ENCODE peak calls at places on chromosomes 2 and 18, in eight cellular contexts. One of them, this sample, is unnamed.
A peak's percentile ranks its signal among the peaks of the same experiment; 100 is the strongest.

GRCh38 chr2:190812506-190813294 is 67.9 kb upstream of the GLS start:
- DNase-seq in fibroblast of mammary gland: peak; percentile 21
- DNase-seq in fibroblast of lung: no peak
- DNase-seq in ovary: no peak
- DNase-seq in lower lobe of right lung: no peak
- DNase-seq in HFF-Myc: no peak
- DNase-seq in mesothelial cell of epicardium: no peak
- DNase-seq in left ventricle myocardium inferior: no peak
- DNase-seq in this sample: no peak

GRCh38 chr2:171972329-171972982 is 27.3 kb upstream of the METAP1D start:
- DNase-seq in fibroblast of mammary gland: no peak
- DNase-seq in fibroblast of lung: no peak
- DNase-seq in ovary: no peak
- DNase-seq in lower lobe of right lung: no peak
- DNase-seq in HFF-Myc: no peak
- DNase-seq in mesothelial cell of epicardium: no peak
- DNase-seq in left ventricle myocardium inferior: no peak
- DNase-seq in this sample: no peak

GRCh38 chr2:19009510-19009909 is 348.9 kb downstream of the OSR1 start:
- DNase-seq in fibroblast of mammary gland: no peak
- DNase-seq in fibroblast of lung: peak; percentile 64
- DNase-seq in ovary: no peak
- DNase-seq in lower lobe of right lung: no peak
- DNase-seq in HFF-Myc: peak; percentile 56
- DNase-seq in mesothelial cell of epicardium: no peak
- DNase-seq in left ventricle myocardium inferior: no peak
- DNase-seq in this sample: no peak

GRCh38 chr18:48359626-48360025 is 49.6 kb downstream of the ZBTB7C start:
- DNase-seq in fibroblast of mammary gland: no peak
- DNase-seq in fibroblast of lung: no peak
- DNase-seq in ovary: no peak
- DNase-seq in lower lobe of right lung: no peak
- DNase-seq in HFF-Myc: no peak
- DNase-seq in mesothelial cell of epicardium: no peak
- DNase-seq in left ventricle myocardium inferior: no peak
- DNase-seq in this sample: no peak

GRCh38 chr2:236998758-236999157 is 86.9 kb upstream of the COPS8 start:
- DNase-seq in fibroblast of mammary gland: peak; percentile 28
- DNase-seq in fibroblast of lung: no peak
- DNase-seq in ovary: no peak
- DNase-seq in lower lobe of right lung: no peak
- DNase-seq in HFF-Myc: no peak
- DNase-seq in mesothelial cell of epicardium: no peak
- DNase-seq in left ventricle myocardium inferior: no peak
- DNase-seq in this sample: no peak

GRCh38 chr2:102065675-102066252 is 74.0 kb downstream of the IL1R2 start:
- DNase-seq in fibroblast of mammary gland: peak; percentile 93
- DNase-seq in fibroblast of lung: peak; percentile 88
- DNase-seq in ovary: no peak
- DNase-seq in lower lobe of right lung: peak; percentile 62
- DNase-seq in HFF-Myc: peak; percentile 87
- DNase-seq in mesothelial cell of epicardium: no peak
- DNase-seq in left ventricle myocardium inferior: no peak
- DNase-seq in this sample: no peak

GRCh38 chr2:240432820-240433801 is 2.4 kb upstream of the GPC1 start:
- DNase-seq in fibroblast of mammary gland: no peak
- DNase-seq in fibroblast of lung: no peak
- DNase-seq in ovary: peak; percentile 46
- DNase-seq in lower lobe of right lung: peak; percentile 42
- DNase-seq in HFF-Myc: no peak
- DNase-seq in mesothelial cell of epicardium: peak; percentile 18
- DNase-seq in left ventricle myocardium inferior: peak; percentile 11
- DNase-seq in this sample: peak; percentile 14

GRCh38 chr2:73983322-73984202 is 1.1 kb upstream of the TET3 start:
- DNase-seq in fibroblast of mammary gland: no peak
- DNase-seq in fibroblast of lung: no peak
- DNase-seq in ovary: peak; percentile 50
- DNase-seq in lower lobe of right lung: peak; percentile 96
- DNase-seq in HFF-Myc: no peak
- DNase-seq in mesothelial cell of epicardium: peak; percentile 82
- DNase-seq in left ventricle myocardium inferior: no peak
- DNase-seq in this sample: peak; percentile 34

GRCh38 chr2:80393996-80394395 is 89.4 kb upstream of the LRRTM1 start:
- DNase-seq in fibroblast of mammary gland: no peak
- DNase-seq in fibroblast of lung: no peak
- DNase-seq in ovary: no peak
- DNase-seq in lower lobe of right lung: no peak
- DNase-seq in HFF-Myc: no peak
- DNase-seq in mesothelial cell of epicardium: no peak
- DNase-seq in left ventricle myocardium inferior: no peak
- DNase-seq in this sample: no peak

GRCh38 chr2:3440486-3440885 is 61.0 kb downstream of the TRAPPC12 start:
- DNase-seq in fibroblast of mammary gland: no peak
- DNase-seq in fibroblast of lung: no peak
- DNase-seq in ovary: no peak
- DNase-seq in lower lobe of right lung: no peak
- DNase-seq in HFF-Myc: no peak
- DNase-seq in mesothelial cell of epicardium: no peak
- DNase-seq in left ventricle myocardium inferior: no peak
- DNase-seq in this sample: no peak

GRCh38 chr2:127314193-127314988 is 20.4 kb upstream of the ERCC3 start:
- DNase-seq in fibroblast of mammary gland: no peak
- DNase-seq in fibroblast of lung: no peak
- DNase-seq in ovary: no peak
- DNase-seq in lower lobe of right lung: no peak
- DNase-seq in HFF-Myc: no peak
- DNase-seq in mesothelial cell of epicardium: no peak
- DNase-seq in left ventricle myocardium inferior: no peak
- DNase-seq in this sample: no peak

GRCh38 chr2:100383306-100383705 is 34.2 kb downstream of the CHST10 start:
- DNase-seq in fibroblast of mammary gland: no peak
- DNase-seq in fibroblast of lung: no peak
- DNase-seq in ovary: no peak
- DNase-seq in lower lobe of right lung: no peak
- DNase-seq in HFF-Myc: no peak
- DNase-seq in mesothelial cell of epicardium: no peak
- DNase-seq in left ventricle myocardium inferior: no peak
- DNase-seq in this sample: no peak

GRCh38 chr18:66819235-66819634 is 215.3 kb upstream of the CDH19 start:
- DNase-seq in fibroblast of mammary gland: no peak
- DNase-seq in fibroblast of lung: no peak
- DNase-seq in ovary: no peak
- DNase-seq in lower lobe of right lung: no peak
- DNase-seq in HFF-Myc: no peak
- DNase-seq in mesothelial cell of epicardium: no peak
- DNase-seq in left ventricle myocardium inferior: no peak
- DNase-seq in this sample: no peak

GRCh38 chr2:100654611-100655010 is 91.8 kb downstream of the PDCL3 start:
- DNase-seq in fibroblast of mammary gland: no peak
- DNase-seq in fibroblast of lung: no peak
- DNase-seq in ovary: no peak
- DNase-seq in lower lobe of right lung: no peak
- DNase-seq in HFF-Myc: no peak
- DNase-seq in mesothelial cell of epicardium: no peak
- DNase-seq in left ventricle myocardium inferior: no peak
- DNase-seq in this sample: no peak

GRCh38 chr2:69926849-69927515 is 12.1 kb downstream of the MXD1 start:
- DNase-seq in fibroblast of mammary gland: peak; percentile 59
- DNase-seq in fibroblast of lung: peak; percentile 86
- DNase-seq in ovary: no peak
- DNase-seq in lower lobe of right lung: no peak
- DNase-seq in HFF-Myc: no peak
- DNase-seq in mesothelial cell of epicardium: no peak
- DNase-seq in left ventricle myocardium inferior: no peak
- DNase-seq in this sample: no peak

GRCh38 chr2:46960618-46961017 is 45.0 kb upstream of the MCFD2 start:
- DNase-seq in fibroblast of mammary gland: no peak
- DNase-seq in fibroblast of lung: no peak
- DNase-seq in ovary: no peak
- DNase-seq in lower lobe of right lung: no peak
- DNase-seq in HFF-Myc: no peak
- DNase-seq in mesothelial cell of epicardium: no peak
- DNase-seq in left ventricle myocardium inferior: no peak
- DNase-seq in this sample: no peak

GRCh38 chr2:86138736-86139625 is 32.9 kb downstream of the PTCD3 start:
- DNase-seq in fibroblast of mammary gland: no peak
- DNase-seq in fibroblast of lung: no peak
- DNase-seq in ovary: no peak
- DNase-seq in lower lobe of right lung: no peak
- DNase-seq in HFF-Myc: no peak
- DNase-seq in mesothelial cell of epicardium: no peak
- DNase-seq in left ventricle myocardium inferior: no peak
- DNase-seq in this sample: no peak

GRCh38 chr18:72672364-72673151 is 128.4 kb upstream of the CBLN2 start:
- DNase-seq in fibroblast of mammary gland: peak; percentile 33
- DNase-seq in fibroblast of lung: peak; percentile 18
- DNase-seq in ovary: no peak
- DNase-seq in lower lobe of right lung: no peak
- DNase-seq in HFF-Myc: peak; percentile 4
- DNase-seq in mesothelial cell of epicardium: no peak
- DNase-seq in left ventricle myocardium inferior: no peak
- DNase-seq in this sample: no peak

GRCh38 chr2:11850082-11850481 is 103.7 kb downstream of the LPIN1 start:
- DNase-seq in fibroblast of mammary gland: no peak
- DNase-seq in fibroblast of lung: no peak
- DNase-seq in ovary: no peak
- DNase-seq in lower lobe of right lung: no peak
- DNase-seq in HFF-Myc: no peak
- DNase-seq in mesothelial cell of epicardium: no peak
- DNase-seq in left ventricle myocardium inferior: no peak
- DNase-seq in this sample: no peak

GRCh38 chr2:222878877-222879601 is 18.2 kb downstream of the ACSL3 start:
- DNase-seq in fibroblast of mammary gland: peak; percentile 84
- DNase-seq in fibroblast of lung: peak; percentile 48
- DNase-seq in ovary: no peak
- DNase-seq in lower lobe of right lung: no peak
- DNase-seq in HFF-Myc: no peak
- DNase-seq in mesothelial cell of epicardium: no peak
- DNase-seq in left ventricle myocardium inferior: no peak
- DNase-seq in this sample: no peak

GRCh38 chr18:68489018-68489792 is 225.7 kb downstream of the TMX3 start:
- DNase-seq in fibroblast of mammary gland: no peak
- DNase-seq in fibroblast of lung: no peak
- DNase-seq in ovary: no peak
- DNase-seq in lower lobe of right lung: no peak
- DNase-seq in HFF-Myc: no peak
- DNase-seq in mesothelial cell of epicardium: no peak
- DNase-seq in left ventricle myocardium inferior: no peak
- DNase-seq in this sample: no peak

GRCh38 chr2:39523308-39524044 is 86.4 kb upstream of the MAP4K3 start:
- DNase-seq in fibroblast of mammary gland: peak; percentile 91
- DNase-seq in fibroblast of lung: peak; percentile 86
- DNase-seq in ovary: no peak
- DNase-seq in lower lobe of right lung: no peak
- DNase-seq in HFF-Myc: no peak
- DNase-seq in mesothelial cell of epicardium: no peak
- DNase-seq in left ventricle myocardium inferior: no peak
- DNase-seq in this sample: no peak

GRCh38 chr2:43154685-43155084 is 71.7 kb downstream of the ZFP36L2 start:
- DNase-seq in fibroblast of mammary gland: no peak
- DNase-seq in fibroblast of lung: no peak
- DNase-seq in ovary: no peak
- DNase-seq in lower lobe of right lung: no peak
- DNase-seq in HFF-Myc: no peak
- DNase-seq in mesothelial cell of epicardium: no peak
- DNase-seq in left ventricle myocardium inferior: no peak
- DNase-seq in this sample: no peak

GRCh38 chr2:8525582-8526402 is 156.1 kb upstream of the ID2 start:
- DNase-seq in fibroblast of mammary gland: peak; percentile 26
- DNase-seq in fibroblast of lung: peak; percentile 31
- DNase-seq in ovary: peak; percentile 45
- DNase-seq in lower lobe of right lung: peak; percentile 96
- DNase-seq in HFF-Myc: no peak
- DNase-seq in mesothelial cell of epicardium: no peak
- DNase-seq in left ventricle myocardium inferior: peak; percentile 81
- DNase-seq in this sample: no peak
- TF ChIP-seq CTCF in fibroblast of mammary gland: no peak
- TF ChIP-seq CTCF in fibroblast of lung: peak; percentile 6
- TF ChIP-seq CTCF in ovary: no peak
- TF ChIP-seq CTCF in lower lobe of right lung: peak; percentile 45
- TF ChIP-seq CTCF in HFF-Myc: no peak
- TF ChIP-seq CTCF in mesothelial cell of epicardium: no peak
- TF ChIP-seq CTCF in left ventricle myocardium inferior: peak; percentile 53
- TF ChIP-seq CTCF in this sample: no peak

GRCh38 chr18:64747803-64748202 is 598.9 kb upstream of the LINC00305 start:
- DNase-seq in fibroblast of mammary gland: no peak
- DNase-seq in fibroblast of lung: no peak
- DNase-seq in ovary: no peak
- DNase-seq in lower lobe of right lung: no peak
- DNase-seq in HFF-Myc: no peak
- DNase-seq in mesothelial cell of epicardium: no peak
- DNase-seq in left ventricle myocardium inferior: no peak
- DNase-seq in this sample: no peak
- TF ChIP-seq CTCF in fibroblast of mammary gland: no peak
- TF ChIP-seq CTCF in fibroblast of lung: no peak
- TF ChIP-seq CTCF in ovary: no peak
- TF ChIP-seq CTCF in lower lobe of right lung: no peak
- TF ChIP-seq CTCF in HFF-Myc: no peak
- TF ChIP-seq CTCF in mesothelial cell of epicardium: no peak
- TF ChIP-seq CTCF in left ventricle myocardium inferior: no peak
- TF ChIP-seq CTCF in this sample: no peak

GRCh38 chr18:2135309-2135708 is 436.0 kb downstream of the METTL4 start:
- DNase-seq in fibroblast of mammary gland: no peak
- DNase-seq in fibroblast of lung: no peak
- DNase-seq in ovary: no peak
- DNase-seq in lower lobe of right lung: no peak
- DNase-seq in HFF-Myc: no peak
- DNase-seq in mesothelial cell of epicardium: no peak
- DNase-seq in left ventricle myocardium inferior: no peak
- DNase-seq in this sample: no peak

GRCh38 chr18:2139676-2140075 is 431.6 kb downstream of the METTL4 start:
- DNase-seq in fibroblast of mammary gland: peak; percentile 48
- DNase-seq in fibroblast of lung: peak; percentile 5
- DNase-seq in ovary: no peak
- DNase-seq in lower lobe of right lung: no peak
- DNase-seq in HFF-Myc: no peak
- DNase-seq in mesothelial cell of epicardium: no peak
- DNase-seq in left ventricle myocardium inferior: no peak
- DNase-seq in this sample: no peak

DNA sequence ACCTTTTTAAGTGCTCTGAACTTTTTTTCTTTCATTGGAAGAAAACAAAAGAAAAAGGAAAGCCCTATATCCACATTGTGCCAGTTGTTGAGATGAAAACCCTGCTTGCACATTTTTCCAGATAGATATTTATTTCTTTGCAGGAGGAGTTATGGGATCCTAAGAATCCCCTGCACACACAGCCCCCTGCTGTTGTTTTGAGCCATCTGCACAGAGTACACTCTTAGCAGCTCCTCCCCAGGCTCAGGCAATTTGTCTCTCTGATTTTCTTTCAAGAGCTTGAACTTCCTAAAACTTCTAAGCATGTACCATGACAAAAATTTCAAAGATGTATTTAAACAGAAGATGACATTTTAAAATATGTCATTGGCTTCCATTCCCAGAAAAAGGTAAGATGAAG is 436.9 kb downstream of the METTL4 start:
- DNase-seq in fibroblast of mammary gland: no peak
- DNase-seq in fibroblast of lung: no peak
- DNase-seq in ovary: no peak
- DNase-seq in lower lobe of right lung: no peak
- DNase-seq in HFF-Myc: no peak
- DNase-seq in mesothelial cell of epicardium: no peak
- DNase-seq in left ventricle myocardium inferior: no peak
- DNase-seq in this sample: no peak
- TF ChIP-seq CTCF in fibroblast of mammary gland: no peak
- TF ChIP-seq CTCF in fibroblast of lung: no peak
- TF ChIP-seq CTCF in ovary: no peak
- TF ChIP-seq CTCF in lower lobe of right lung: no peak
- TF ChIP-seq CTCF in HFF-Myc: peak; percentile 5
- TF ChIP-seq CTCF in mesothelial cell of epicardium: no peak
- TF ChIP-seq CTCF in left ventricle myocardium inferior: no peak
- TF ChIP-seq CTCF in this sample: no peak

GRCh38 chr2:168160897-168161296 is 86.5 kb downstream of the STK39 start:
- DNase-seq in fibroblast of mammary gland: peak; percentile 32
- DNase-seq in fibroblast of lung: peak; percentile 17
- DNase-seq in ovary: no peak
- DNase-seq in lower lobe of right lung: no peak
- DNase-seq in HFF-Myc: no peak
- DNase-seq in mesothelial cell of epicardium: no peak
- DNase-seq in left ventricle myocardium inferior: no peak
- DNase-seq in this sample: no peak
- TF ChIP-seq CTCF in fibroblast of mammary gland: peak; percentile 24
- TF ChIP-seq CTCF in fibroblast of lung: peak; percentile 22
- TF ChIP-seq CTCF in ovary: no peak
- TF ChIP-seq CTCF in lower lobe of right lung: no peak
- TF ChIP-seq CTCF in HFF-Myc: peak; percentile 24
- TF ChIP-seq CTCF in mesothelial cell of epicardium: no peak
- TF ChIP-seq CTCF in left ventricle myocardium inferior: peak; percentile 19
- TF ChIP-seq CTCF in this sample: no peak

This sample was measured in activated B cell treated with CpG ODN at 0.5 μM for 24 hours.